ENCODE peak calls at places on chromosome 12, in eight cellular contexts. T, I, W, J, O, F, E and X are unnamed samples. For H3K4me1 and H3K36me3, the result is how much of the 10 kb centered on the place peaks cover.

GRCh38 chr12:67382206-67382871 is 113.2 kb downstream of the CAND1 start:
- DNase-seq in T (no peak), I (no peak), W (no peak), J (no peak), O (no peak), F (no peak), E (no peak), X (no peak)

GRCh38 chr12:132729541-132730320 is 19.1 kb downstream of the PGAM5 start:
- DNase-seq in T (no peak), I (no peak), W (no peak), J (peak), O (no peak), F (no peak), E (no peak), X (no peak)

GRCh38 chr12:103431950-103432349 is 63.8 kb downstream of the C12orf42 start:
- DNase-seq in T (no peak), I (no peak), W (no peak), J (no peak), O (no peak), F (no peak), E (no peak), X (no peak)

GRCh38 chr12:88793091-88793490 is 212.8 kb upstream of the KITLG start:
- DNase-seq in T (no peak), I (no peak), W (no peak), J (no peak), O (no peak), F (no peak), E (no peak), X (no peak)

GRCh38 chr12:128810182-128811127 is 13.3 kb downstream of the SLC15A4 start:
- DNase-seq in T (no peak), I (peak), W (peak), J (no peak), O (peak), F (peak), E (no peak), X (no peak)

GRCh38 chr12:71157601-71158233 is at the start of gene TSPAN8:
- DNase-seq in T (no peak), I (no peak), W (no peak), J (no peak), O (no peak), F (no peak), E (no peak), X (no peak)

GRCh38 chr12:13103391-13104033 is at the start of gene GSG1:
- DNase-seq in T (no peak), I (no peak), W (no peak), J (no peak), O (no peak), F (no peak), E (no peak), X (no peak)

GRCh38 chr12:111570090-111570961 is 28.8 kb downstream of the ATXN2 start:
- DNase-seq in T (no peak), I (no peak), W (no peak), J (no peak), O (no peak), F (no peak), E (no peak), X (no peak)

GRCh38 chr12:62530596-62530995 is 64.0 kb downstream of the MON2 start:
- DNase-seq in T (no peak), I (no peak), W (no peak), J (no peak), O (no peak), F (no peak), E (no peak), X (no peak)

GRCh38 chr12:48292030-48292429 is 58.7 kb downstream of the ZNF641 start:
- DNase-seq in T (no peak), I (no peak), W (no peak), J (no peak), O (no peak), F (no peak), E (no peak), X (no peak)

GRCh38 chr12:23083267-23083666 is 458.3 kb downstream of the ETNK1 start:
- DNase-seq in T (no peak), I (no peak), W (no peak), J (no peak), O (no peak), F (no peak), E (no peak), X (no peak)

GRCh38 chr12:49868952-49869815 is 26.3 kb upstream of the BCDIN3D start:
- DNase-seq in T (no peak), I (peak), W (peak), J (peak), O (peak), F (peak), E (peak), X (no peak)

GRCh38 chr12:106598003-106598402 is 15.2 kb downstream of the RFX4 start:
- DNase-seq in T (no peak), I (no peak), W (no peak), J (no peak), O (no peak), F (no peak), E (no peak), X (peak)

GRCh38 chr12:42372154-42372791 is 46.3 kb downstream of the PPHLN1 start:
- DNase-seq in T (peak), I (no peak), W (no peak), J (no peak), O (no peak), F (no peak), E (no peak), X (peak)

GRCh38 chr12:54475542-54475941 is 2.1 kb upstream of the GTSF1 start:
- DNase-seq in T (no peak), I (no peak), W (no peak), J (no peak), O (no peak), F (no peak), E (no peak), X (no peak)

GRCh38 chr12:114869091-114869834 is 185.3 kb upstream of the TBX3 start:
- DNase-seq in T (no peak), I (no peak), W (no peak), J (no peak), O (no peak), F (no peak), E (no peak), X (no peak)

GRCh38 chr12:116480210-116480818 is 78.9 kb upstream of the MAP1LC3B2 start:
- DNase-seq in T (no peak), I (no peak), W (no peak), J (no peak), O (no peak), F (no peak), E (no peak), X (no peak)

GRCh38 chr12:98154850-98155249 is 360.5 kb upstream of the TMPO start:
- DNase-seq in T (peak), I (no peak), W (no peak), J (no peak), O (no peak), F (no peak), E (no peak), X (peak)

GRCh38 chr12:20716985-20717384 is 21.9 kb downstream of the SLCO1C1 start:
- DNase-seq in T (no peak), I (no peak), W (no peak), J (no peak), O (no peak), F (no peak), E (no peak), X (no peak)

GRCh38 chr12:67671419-67671818 is 22.9 kb downstream of the DYRK2 start:
- DNase-seq in T (no peak), I (no peak), W (no peak), J (no peak), O (no peak), F (no peak), E (no peak), X (no peak)

GRCh38 chr12:122886851-122887816 is 8.8 kb downstream of the VPS37B start:
- DNase-seq in T (no peak), I (no peak), W (no peak), J (no peak), O (no peak), F (no peak), E (no peak), X (no peak)

GRCh38 chr12:97784904-97785303 is 322.3 kb downstream of the RMST start:
- DNase-seq in T (no peak), I (no peak), W (no peak), J (no peak), O (no peak), F (no peak), E (no peak), X (no peak)

GRCh38 chr12:31959701-31960391 is 631 bp downstream of the RESF1 start:
- DNase-seq in T (peak), I (peak), W (peak), J (peak), O (peak), F (peak), E (peak), X (peak)

GRCh38 chr12:26642361-26642760 is 190.6 kb downstream of the ITPR2 start:
- DNase-seq in T (no peak), I (no peak), W (no peak), J (no peak), O (no peak), F (no peak), E (no peak), X (no peak)

GRCh38 chr12:80101126-80101525 is 1.8 kb downstream of the OTOGL start:
- DNase-seq in T (no peak), I (no peak), W (no peak), J (no peak), O (no peak), F (no peak), E (no peak), X (no peak)

GRCh38 chr12:123142948-123143752 is 7.7 kb downstream of the PITPNM2 start:
- DNase-seq in T (no peak), I (peak), W (no peak), J (peak), O (no peak), F (no peak), E (no peak), X (peak)

GRCh38 chr12:113359133-113359938 is 949 bp downstream of the PLBD2 start:
- DNase-seq in T (no peak), I (peak), W (peak), J (no peak), O (peak), F (peak), E (peak), X (no peak)

GRCh38 chr12:124776126-124776513 is 87.5 kb downstream of the SCARB1 start:
- DNase-seq in T (no peak), I (no peak), W (no peak), J (no peak), O (no peak), F (no peak), E (no peak), X (no peak)

GRCh38 chr12:3304436-3305135 is 186.4 kb upstream of the PRMT8 start:
- DNase-seq in T (no peak), I (no peak), W (no peak), J (no peak), O (no peak), F (no peak), E (no peak), X (peak)

DNA sequence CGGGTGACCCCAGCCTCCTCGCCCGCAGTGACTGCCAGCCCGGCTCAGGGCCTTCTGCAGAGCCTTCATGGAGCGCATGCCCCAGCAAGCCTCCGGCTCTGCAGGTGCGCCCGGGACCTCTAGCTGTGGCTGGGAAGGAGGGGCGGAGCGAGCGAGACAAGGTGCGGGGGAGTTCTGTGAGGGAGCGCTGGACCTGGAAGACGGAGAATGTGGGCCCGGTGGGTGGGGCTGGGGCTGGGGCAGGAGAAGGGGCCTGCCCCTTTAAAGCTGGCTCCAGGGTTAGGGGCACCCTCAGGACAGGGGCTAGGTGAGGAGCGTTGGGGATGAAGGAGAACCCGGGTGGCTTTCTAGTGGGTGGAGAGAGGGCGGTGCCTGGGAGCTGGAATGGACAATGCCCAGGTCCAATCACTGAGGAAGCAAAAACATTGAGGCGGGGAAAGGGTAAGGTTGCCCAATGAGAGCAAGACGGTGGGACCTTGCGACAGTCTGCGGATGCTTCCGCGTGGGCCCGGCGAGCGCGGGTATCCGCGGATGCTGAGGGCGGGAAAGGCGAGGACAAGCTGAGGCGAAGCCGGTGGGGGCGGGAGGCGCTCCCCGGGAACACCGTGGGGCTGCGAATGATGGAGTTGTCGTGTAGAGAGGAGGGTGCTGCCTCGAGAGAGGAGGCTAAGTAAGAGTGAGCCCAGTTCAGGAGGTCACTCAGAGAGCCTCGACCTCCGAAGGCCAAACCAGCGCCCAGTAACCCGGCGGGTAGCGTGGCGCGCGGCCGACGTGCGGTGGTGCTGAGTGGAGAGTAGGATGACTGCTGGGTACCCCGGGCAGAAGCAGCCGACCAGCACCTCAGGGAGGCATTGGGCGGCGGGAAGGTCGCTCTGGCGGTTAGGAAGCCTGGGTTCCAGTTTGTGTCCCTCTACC is at the start of gene GLS2:
- DNase-seq in T (peak), I (peak), W (peak), J (peak), O (peak), F (peak), E (peak), X (peak)
- H3K4me3 ChIP-seq in T (peak), I (peak), W (peak), J (peak), O (peak), F (peak), E (peak), X (no peak)

GRCh38 chr12:93741741-93742085 is 64.5 kb downstream of the CRADD start:
- DNase-seq in T (no peak), I (no peak), W (no peak), J (no peak), O (no peak), F (no peak), E (no peak), X (peak)
- H3K4me1 ChIP-seq in T (under half), I (half or more), W (under half), J (under half), O (half or more), F (under half), E (under half), X (half or more)

GRCh38 chr12:55771736-55772135 is 28.8 kb downstream of the GDF11 start:
- DNase-seq in T (no peak), I (no peak), W (no peak), J (no peak), O (no peak), F (no peak), E (no peak), X (no peak)

GRCh38 chr12:55762646-55763045 is 19.7 kb downstream of the GDF11 start:
- DNase-seq in T (no peak), I (no peak), W (no peak), J (no peak), O (no peak), F (no peak), E (no peak), X (no peak)

GRCh38 chr12:55767156-55767555 is 24.2 kb downstream of the GDF11 start:
- DNase-seq in T (no peak), I (no peak), W (no peak), J (no peak), O (no peak), F (no peak), E (no peak), X (no peak)
- H3K36me3 ChIP-seq in T (under half), I (under half), W (under half), J (half or more), O (half or more), F (under half), E (under half), X (under half)

DNA sequence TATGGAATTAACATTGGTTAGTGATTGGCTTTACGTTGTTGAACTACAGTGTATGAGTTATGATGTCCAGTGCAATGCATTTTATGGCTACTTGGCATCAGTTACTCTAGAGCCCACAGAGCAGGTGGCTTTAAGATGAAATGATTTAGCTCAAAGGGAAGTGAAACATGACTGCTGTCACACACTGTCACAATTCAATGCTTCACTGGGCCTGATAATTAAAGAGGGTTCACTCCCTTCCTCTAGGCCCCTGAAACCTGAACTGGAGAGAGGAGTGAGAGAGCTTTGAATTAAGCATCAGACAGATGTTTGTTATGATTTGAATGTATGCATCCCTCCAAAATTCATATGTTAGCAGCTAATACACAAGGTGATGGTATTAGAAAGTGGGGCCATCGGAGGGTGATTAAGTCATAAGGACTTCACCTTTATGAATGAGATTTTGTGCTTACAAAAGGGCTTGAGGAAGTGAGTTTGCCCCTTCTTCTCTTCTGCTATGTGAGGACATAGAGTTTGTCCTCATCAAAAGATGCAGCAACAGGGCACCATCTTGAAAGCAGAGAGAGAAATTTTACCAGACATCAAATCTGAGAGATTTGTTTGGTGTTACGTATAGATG is 175.8 kb upstream of the GRIN2B start:
- DNase-seq in T (no peak), I (no peak), W (no peak), J (no peak), O (no peak), F (no peak), E (no peak), X (no peak)
- H3K4me3 ChIP-seq in T (no peak), I (no peak), W (no peak), J (no peak), O (no peak), F (no peak), E (no peak), X (no peak)

GRCh38 chr12:108305520-108305919 is 33.6 kb downstream of the CMKLR1 start:
- DNase-seq in T (no peak), I (peak), W (peak), J (peak), O (peak), F (peak), E (peak), X (no peak)
- H3K4me1 ChIP-seq in T (under half), I (under half), W (under half), J (half or more), O (half or more), F (under half), E (under half), X (under half)